ENCODE peak calls at places on chromosomes 2 and 18, in five cellular contexts. T, Y, S, M and V are unnamed samples. For H3K4me1, the result is how much of the 10 kb centered on the place peaks cover.

GRCh38 chr2:99468155-99468554 is 21.7 kb downstream of the REV1 start:
- DNase-seq in T (no peak), Y (no peak), S (no peak), M (no peak), V (no peak)

GRCh38 chr18:63992751-63993150 is 22.9 kb downstream of the SERPINB8 start:
- DNase-seq in T (no peak), Y (no peak), S (no peak), M (no peak), V (no peak)

GRCh38 chr18:13120967-13121586 is 97.5 kb upstream of the LDLRAD4 start:
- DNase-seq in T (no peak), Y (peak), S (peak), M (no peak), V (no peak)

GRCh38 chr18:830315-830901 is 18.4 kb upstream of the YES1 start:
- DNase-seq in T (no peak), Y (peak), S (no peak), M (no peak), V (no peak)

GRCh38 chr2:151979694-151980093 is 119.2 kb downstream of the CACNB4 start:
- DNase-seq in T (no peak), Y (no peak), S (no peak), M (no peak), V (no peak)

GRCh38 chr18:28189400-28190239 is 12.7 kb upstream of the CDH2 start:
- DNase-seq in T (peak), Y (peak), S (peak), M (peak), V (peak)

GRCh38 chr2:205681836-205682238 is 464 bp upstream of the NRP2 start:
- DNase-seq in T (no peak), Y (peak), S (no peak), M (no peak), V (peak)

GRCh38 chr18:55833543-55833942 is 245.6 kb upstream of the TCF4 start:
- DNase-seq in T (peak), Y (peak), S (no peak), M (no peak), V (no peak)

GRCh38 chr18:22346968-22347611 is 70.6 kb downstream of the CTAGE1 start:
- DNase-seq in T (no peak), Y (peak), S (peak), M (peak), V (peak)

GRCh38 chr18:34772887-34773286 is 62.8 kb downstream of the DTNA start:
- DNase-seq in T (no peak), Y (peak), S (no peak), M (no peak), V (no peak)

GRCh38 chr2:91442246-91442905 is 2750.9 kb downstream of the RPIA start:
- DNase-seq in T (no peak), Y (no peak), S (no peak), M (peak), V (no peak)

GRCh38 chr18:8960740-8961657 is 141.5 kb upstream of the NDUFV2 start:
- DNase-seq in T (peak), Y (peak), S (no peak), M (no peak), V (no peak)

GRCh38 chr2:20348542-20348941 is 2.1 kb downstream of the PUM2 start:
- DNase-seq in T (no peak), Y (no peak), S (no peak), M (peak), V (no peak)

GRCh38 chr2:237859533-237860272 is at the start of gene RAMP1:
- DNase-seq in T (no peak), Y (no peak), S (peak), M (no peak), V (peak)

GRCh38 chr2:223000872-223001825 is 50.8 kb upstream of the KCNE4 start:
- DNase-seq in T (no peak), Y (no peak), S (no peak), M (no peak), V (no peak)

GRCh38 chr2:205545971-205546370 is 136.3 kb upstream of the NRP2 start:
- DNase-seq in T (no peak), Y (no peak), S (no peak), M (no peak), V (no peak)

GRCh38 chr2:113692698-113693428 is 63.6 kb downstream of the SLC35F5 start:
- DNase-seq in T (no peak), Y (no peak), S (no peak), M (no peak), V (no peak)

GRCh38 chr2:222423632-222424280 is 587 bp upstream of the SGPP2 start:
- DNase-seq in T (no peak), Y (no peak), S (no peak), M (no peak), V (peak)

GRCh38 chr2:225993430-225993829 is 593.9 kb downstream of the NYAP2 start:
- DNase-seq in T (no peak), Y (peak), S (no peak), M (no peak), V (no peak)

GRCh38 chr2:82120120-82120519 is 1815.6 kb upstream of the LRRTM1 start:
- DNase-seq in T (no peak), Y (no peak), S (no peak), M (no peak), V (no peak)

GRCh38 chr18:51234117-51235010 is 36.9 kb upstream of the MEX3C start:
- DNase-seq in T (peak), Y (no peak), S (no peak), M (no peak), V (no peak)

GRCh38 chr2:64779117-64779690 is 125.5 kb upstream of the SERTAD2 start:
- DNase-seq in T (peak), Y (peak), S (no peak), M (no peak), V (peak)

GRCh38 chr18:28108801-28109200 is 68.1 kb downstream of the CDH2 start:
- DNase-seq in T (peak), Y (no peak), S (no peak), M (no peak), V (no peak)

GRCh38 chr18:12621737-12622306 is 36.1 kb downstream of the SPIRE1 start:
- DNase-seq in T (no peak), Y (peak), S (no peak), M (no peak), V (no peak)

GRCh38 chr2:8993902-8994278 is 9.6 kb downstream of the MBOAT2 start:
- DNase-seq in T (no peak), Y (no peak), S (no peak), M (no peak), V (no peak)

GRCh38 chr2:29617351-29617750 is 304.0 kb downstream of the ALK start:
- DNase-seq in T (no peak), Y (no peak), S (no peak), M (no peak), V (no peak)

GRCh38 chr18:69785466-69785865 is 162.2 kb downstream of the CD226 start:
- DNase-seq in T (no peak), Y (no peak), S (no peak), M (no peak), V (no peak)

GRCh38 chr2:54471221-54471711 is 15.1 kb downstream of the SPTBN1 start:
- DNase-seq in T (peak), Y (peak), S (peak), M (no peak), V (peak)

GRCh38 chr2:47402555-47402804 is 476 bp upstream of the MSH2 start:
- DNase-seq in T (no peak), Y (no peak), S (no peak), M (no peak), V (no peak)

GRCh38 chr2:40201425-40201824 is 250.5 kb downstream of the SLC8A1 start:
- DNase-seq in T (no peak), Y (no peak), S (no peak), M (no peak), V (no peak)

GRCh38 chr2:238655974-238656722 is 191.7 kb upstream of the TWIST2 start:
- DNase-seq in T (no peak), Y (no peak), S (no peak), M (no peak), V (no peak)

GRCh38 chr2:240601061-240601830 is 14.7 kb downstream of the CAPN10 start:
- DNase-seq in T (no peak), Y (no peak), S (no peak), M (no peak), V (no peak)

GRCh38 chr2:36410681-36411080 is 55.1 kb downstream of the CRIM1 start:
- DNase-seq in T (no peak), Y (no peak), S (peak), M (no peak), V (no peak)
- H3K4me1 ChIP-seq in T (half or more), Y (under half), S (under half), M (under half), V (half or more)

DNA sequence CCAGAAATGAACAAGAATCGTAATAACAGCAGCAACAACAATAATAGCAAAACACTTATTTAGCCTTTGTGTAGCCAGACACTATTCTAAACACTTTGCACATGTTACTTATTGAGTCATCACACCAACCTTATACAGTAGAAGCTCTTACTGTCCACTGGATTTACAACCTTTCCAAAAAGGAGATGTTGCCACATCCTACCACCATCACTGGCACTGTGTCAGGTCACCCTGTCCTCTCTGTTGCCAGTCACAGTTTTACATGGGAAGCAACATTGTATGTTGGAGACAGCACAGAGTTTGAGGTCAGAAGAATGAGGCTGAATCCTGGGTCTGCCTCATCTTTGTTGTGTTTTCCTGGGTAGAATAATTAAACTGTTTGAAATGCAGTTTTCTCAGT is 201.4 kb upstream of the EPAS1 start:
- DNase-seq in T (no peak), Y (no peak), S (no peak), M (no peak), V (no peak)
- TF ChIP-seq CTCF in T (no peak), Y (no peak), S (no peak), M (no peak), V (no peak)

DNA sequence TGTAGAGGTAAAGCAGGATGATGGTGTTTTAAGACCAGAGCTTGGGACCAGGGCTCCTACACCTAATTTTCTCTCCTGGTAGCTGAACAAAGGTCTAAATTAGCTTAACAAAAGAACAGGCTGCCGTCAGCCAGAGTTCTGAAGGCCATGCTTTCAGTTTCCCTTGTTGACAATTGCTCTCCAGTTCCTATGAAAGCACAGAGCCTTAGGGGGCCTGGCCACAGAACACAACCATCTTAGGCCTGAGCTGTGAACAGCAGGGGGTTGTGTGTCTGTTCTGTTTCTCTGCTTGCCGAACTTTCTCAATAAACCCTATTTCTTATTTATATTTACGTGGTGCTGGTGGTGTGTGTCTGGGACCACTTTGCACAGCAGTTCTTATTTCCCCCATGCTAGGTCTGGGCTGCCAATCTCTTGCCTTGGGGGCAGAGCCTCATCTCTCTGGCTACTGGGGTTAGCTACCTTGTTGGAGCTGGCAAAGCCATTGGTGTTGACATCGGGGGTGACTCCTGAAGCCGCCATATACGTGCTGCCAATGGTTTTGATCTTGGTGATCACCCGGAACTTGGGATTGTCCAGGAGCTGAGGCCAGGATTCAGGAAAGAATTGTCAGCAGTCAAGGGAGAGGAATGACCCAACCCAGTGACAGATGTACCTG is 29.0 kb downstream of the CENPO start:
- DNase-seq in T (no peak), Y (no peak), S (no peak), M (peak), V (no peak)
- H3K27ac ChIP-seq in T (no peak), Y (no peak), S (no peak), M (no peak), V (no peak)

GRCh38 chr2:200021449-200022114 is 66.2 kb downstream of the MAIP1 start:
- DNase-seq in T (no peak), Y (no peak), S (no peak), M (no peak), V (no peak)
- H3K4me1 ChIP-seq in T (under half), Y (under half), S (under half), M (under half), V (under half)

GRCh38 chr2:232230557-232230956 is 148.0 kb upstream of the ALPP start:
- DNase-seq in T (peak), Y (no peak), S (peak), M (peak), V (peak)
- TF ChIP-seq CTCF in T (no peak), Y (peak), S (no peak), M (no peak), V (no peak)

GRCh38 chr2:42725657-42726056 is 38.3 kb downstream of the OXER1 start:
- DNase-seq in T (no peak), Y (no peak), S (no peak), M (no peak), V (no peak)

GRCh38 chr2:42722328-42723190 is 41.4 kb downstream of the OXER1 start:
- DNase-seq in T (peak), Y (peak), S (peak), M (peak), V (peak)

GRCh38 chr2:42723465-42723864 is 40.5 kb downstream of the OXER1 start:
- DNase-seq in T (no peak), Y (no peak), S (no peak), M (no peak), V (no peak)

GRCh38 chr2:42726680-42727079 is 37.3 kb downstream of the OXER1 start:
- DNase-seq in T (no peak), Y (no peak), S (no peak), M (no peak), V (no peak)

GRCh38 chr2:42721898-42722297 is 42.0 kb downstream of the OXER1 start:
- DNase-seq in T (no peak), Y (no peak), S (no peak), M (no peak), V (no peak)
- H3K27ac ChIP-seq in T (no peak), Y (no peak), S (no peak), M (no peak), V (peak)

DNA sequence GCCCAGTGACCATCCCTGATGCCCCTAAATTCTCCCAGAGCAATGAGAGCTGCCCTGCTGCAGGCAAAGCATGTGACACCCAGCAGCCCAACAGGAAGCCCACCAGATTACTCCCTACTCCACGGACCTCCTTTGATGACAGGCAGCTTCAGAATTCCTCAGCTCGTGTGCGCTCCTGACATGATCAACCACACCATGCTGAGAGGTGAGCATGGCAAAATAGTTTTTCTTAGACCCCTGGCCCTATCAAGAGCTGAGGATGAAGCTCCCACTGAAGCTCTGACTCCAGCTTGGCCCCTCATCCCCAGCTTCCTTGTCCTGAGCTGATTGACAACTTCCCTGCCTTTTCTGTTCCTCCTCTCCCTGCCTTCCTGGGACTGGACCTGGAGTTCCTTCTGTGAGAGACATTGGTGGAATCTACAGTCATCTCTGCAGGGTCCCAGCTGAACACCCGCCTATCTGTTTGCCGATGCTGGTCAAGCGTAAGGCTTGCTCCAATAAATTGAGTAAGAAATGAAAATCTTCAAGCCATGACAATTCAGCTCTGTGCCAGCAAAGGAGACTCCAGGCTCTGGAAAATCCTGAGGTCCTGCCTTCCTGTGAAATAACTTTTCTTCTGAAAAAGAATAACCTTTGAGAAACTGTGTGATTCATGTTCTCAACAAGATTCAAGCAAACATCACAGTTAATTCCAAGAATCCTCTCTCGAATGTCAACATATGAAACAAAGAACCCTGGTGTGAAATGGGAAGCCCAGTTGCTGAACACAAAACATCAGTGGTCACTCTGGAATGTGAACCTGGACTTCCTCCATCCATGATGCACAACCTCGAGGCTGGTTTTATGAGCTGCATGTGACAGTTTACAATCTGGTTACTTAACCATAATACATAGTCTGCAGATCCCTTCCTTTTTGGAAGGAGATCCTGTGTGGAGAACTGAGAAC is 201.1 kb downstream of the SPP2 start:
- DNase-seq in T (peak), Y (peak), S (no peak), M (peak), V (no peak)
- H3K4me1 ChIP-seq in T (half or more), Y (under half), S (under half), M (under half), V (under half)

GRCh38 chr2:235803028-235803427 is 309.2 kb downstream of the AGAP1 start:
- DNase-seq in T (no peak), Y (peak), S (no peak), M (no peak), V (no peak)
- TF ChIP-seq CTCF in T (peak), Y (no peak), S (no peak), M (no peak), V (peak)